ENCODE peak calls at places on chromosome 10, in nine cellular contexts. One of them, this sample, is unnamed.

GRCh38 chr10:3805227-3805790 is 20.3 kb upstream of the KLF6 start:
- DNase-seq in NB4: peak; percentile 77
- DNase-seq in frontal cortex: no peak
- DNase-seq in activated CD4-positive, alpha-beta T cell treated with anti-CD3 and anti-CD28 coated beads for 24 hours: no peak
- DNase-seq in activated effector memory CD4-positive, alpha-beta T cell treated with anti-CD3 and anti-CD28 coated beads, Interleukin-2, amount 50 U/mL, for 16 hours: peak; percentile 80
- DNase-seq in activated CD4-positive, CD25-positive, alpha-beta regulatory T cell: peak; percentile 23
- DNase-seq in NCI-H1105 treated with DMSO at 0.1 percent for 48 hours: no peak
- DNase-seq in NCI-H460: no peak
- DNase-seq in psoas muscle: peak; percentile 53
- DNase-seq in this sample: no peak

GRCh38 chr10:108911814-108912541 is 1011.3 kb downstream of the XPNPEP1 start:
- DNase-seq in NB4: no peak
- DNase-seq in frontal cortex: no peak
- DNase-seq in activated CD4-positive, alpha-beta T cell treated with anti-CD3 and anti-CD28 coated beads for 24 hours: no peak
- DNase-seq in activated effector memory CD4-positive, alpha-beta T cell treated with anti-CD3 and anti-CD28 coated beads, Interleukin-2, amount 50 U/mL, for 16 hours: no peak
- DNase-seq in activated CD4-positive, CD25-positive, alpha-beta regulatory T cell: no peak
- DNase-seq in NCI-H1105 treated with DMSO at 0.1 percent for 48 hours: peak; percentile 39
- DNase-seq in NCI-H460: peak; percentile 1
- DNase-seq in psoas muscle: peak; percentile 56
- DNase-seq in this sample: no peak

GRCh38 chr10:111211756-111212155 is 134.9 kb downstream of the ADRA2A start:
- DNase-seq in NB4: no peak
- DNase-seq in frontal cortex: no peak
- DNase-seq in activated CD4-positive, alpha-beta T cell treated with anti-CD3 and anti-CD28 coated beads for 24 hours: no peak
- DNase-seq in activated effector memory CD4-positive, alpha-beta T cell treated with anti-CD3 and anti-CD28 coated beads, Interleukin-2, amount 50 U/mL, for 16 hours: no peak
- DNase-seq in activated CD4-positive, CD25-positive, alpha-beta regulatory T cell: no peak
- DNase-seq in NCI-H1105 treated with DMSO at 0.1 percent for 48 hours: no peak
- DNase-seq in NCI-H460: no peak
- DNase-seq in psoas muscle: no peak
- DNase-seq in this sample: no peak

GRCh38 chr10:99375444-99375843 is 46.3 kb downstream of the CNNM1 start:
- DNase-seq in NB4: no peak
- DNase-seq in frontal cortex: no peak
- DNase-seq in activated CD4-positive, alpha-beta T cell treated with anti-CD3 and anti-CD28 coated beads for 24 hours: no peak
- DNase-seq in activated effector memory CD4-positive, alpha-beta T cell treated with anti-CD3 and anti-CD28 coated beads, Interleukin-2, amount 50 U/mL, for 16 hours: no peak
- DNase-seq in activated CD4-positive, CD25-positive, alpha-beta regulatory T cell: no peak
- DNase-seq in NCI-H1105 treated with DMSO at 0.1 percent for 48 hours: no peak
- DNase-seq in NCI-H460: no peak
- DNase-seq in psoas muscle: no peak
- DNase-seq in this sample: no peak

GRCh38 chr10:101752241-101752640 is 23.7 kb downstream of the FGF8 start:
- DNase-seq in NB4: no peak
- DNase-seq in frontal cortex: no peak
- DNase-seq in activated CD4-positive, alpha-beta T cell treated with anti-CD3 and anti-CD28 coated beads for 24 hours: no peak
- DNase-seq in activated effector memory CD4-positive, alpha-beta T cell treated with anti-CD3 and anti-CD28 coated beads, Interleukin-2, amount 50 U/mL, for 16 hours: no peak
- DNase-seq in activated CD4-positive, CD25-positive, alpha-beta regulatory T cell: no peak
- DNase-seq in NCI-H1105 treated with DMSO at 0.1 percent for 48 hours: no peak
- DNase-seq in NCI-H460: no peak
- DNase-seq in psoas muscle: no peak
- DNase-seq in this sample: no peak

GRCh38 chr10:36469585-36469984 is 655.8 kb upstream of the ANKRD30A start:
- DNase-seq in NB4: no peak
- DNase-seq in frontal cortex: no peak
- DNase-seq in activated CD4-positive, alpha-beta T cell treated with anti-CD3 and anti-CD28 coated beads for 24 hours: no peak
- DNase-seq in activated effector memory CD4-positive, alpha-beta T cell treated with anti-CD3 and anti-CD28 coated beads, Interleukin-2, amount 50 U/mL, for 16 hours: no peak
- DNase-seq in activated CD4-positive, CD25-positive, alpha-beta regulatory T cell: no peak
- DNase-seq in NCI-H1105 treated with DMSO at 0.1 percent for 48 hours: no peak
- DNase-seq in NCI-H460: no peak
- DNase-seq in psoas muscle: no peak
- DNase-seq in this sample: no peak

GRCh38 chr10:45441239-45441638 is 67.2 kb downstream of the ALOX5 start:
- DNase-seq in NB4: no peak
- DNase-seq in frontal cortex: no peak
- DNase-seq in activated CD4-positive, alpha-beta T cell treated with anti-CD3 and anti-CD28 coated beads for 24 hours: no peak
- DNase-seq in activated effector memory CD4-positive, alpha-beta T cell treated with anti-CD3 and anti-CD28 coated beads, Interleukin-2, amount 50 U/mL, for 16 hours: no peak
- DNase-seq in activated CD4-positive, CD25-positive, alpha-beta regulatory T cell: no peak
- DNase-seq in NCI-H1105 treated with DMSO at 0.1 percent for 48 hours: no peak
- DNase-seq in NCI-H460: no peak
- DNase-seq in psoas muscle: no peak
- DNase-seq in this sample: no peak

GRCh38 chr10:49161411-49161997 is 26.7 kb downstream of the TMEM273 start:
- DNase-seq in NB4: peak; percentile 75
- DNase-seq in frontal cortex: no peak
- DNase-seq in activated CD4-positive, alpha-beta T cell treated with anti-CD3 and anti-CD28 coated beads for 24 hours: no peak
- DNase-seq in activated effector memory CD4-positive, alpha-beta T cell treated with anti-CD3 and anti-CD28 coated beads, Interleukin-2, amount 50 U/mL, for 16 hours: no peak
- DNase-seq in activated CD4-positive, CD25-positive, alpha-beta regulatory T cell: no peak
- DNase-seq in NCI-H1105 treated with DMSO at 0.1 percent for 48 hours: no peak
- DNase-seq in NCI-H460: no peak
- DNase-seq in psoas muscle: no peak
- DNase-seq in this sample: no peak

GRCh38 chr10:123462760-123463159 is 203.4 kb upstream of the GPR26 start:
- DNase-seq in NB4: peak; percentile 62
- DNase-seq in frontal cortex: no peak
- DNase-seq in activated CD4-positive, alpha-beta T cell treated with anti-CD3 and anti-CD28 coated beads for 24 hours: no peak
- DNase-seq in activated effector memory CD4-positive, alpha-beta T cell treated with anti-CD3 and anti-CD28 coated beads, Interleukin-2, amount 50 U/mL, for 16 hours: no peak
- DNase-seq in activated CD4-positive, CD25-positive, alpha-beta regulatory T cell: no peak
- DNase-seq in NCI-H1105 treated with DMSO at 0.1 percent for 48 hours: no peak
- DNase-seq in NCI-H460: no peak
- DNase-seq in psoas muscle: no peak
- DNase-seq in this sample: no peak

This sample was measured in stimulated activated CD8-positive, alpha-beta memory T cell treated with anti-CD3 and anti-CD28 coated beads, Interleukin-7, amount 100 ng/mL, for 24 hours.